ENCODE peak calls at places on chromosomes 5 and 9, in nine cellular contexts. Q is choroid plexus epithelial cell; N is lower leg skin; K is sigmoid colon; G is transverse colon; S is stomach; B is CD8-positive, alpha-beta T cell; O is PC-3; L is heart right ventricle. R is an unnamed sample.

GRCh38 chr5:73447234-73448071 is 1.1 kb downstream of the FOXD1 start:
- DNase-seq in Q (peak; percentile 78), N (no peak), K (no peak), G (peak; percentile 25), S (no peak), B (no peak), O (peak; percentile 38), L (no peak), R (no peak)

GRCh38 chr5:61802456-61802855 is 470.4 kb downstream of the ZSWIM6 start:
- DNase-seq in Q (no peak), N (no peak), K (no peak), G (no peak), S (no peak), B (no peak), O (no peak), L (no peak), R (no peak)

GRCh38 chr5:144404021-144404420 is 233.3 kb downstream of the KCTD16 start:
- DNase-seq in Q (no peak), N (no peak), K (no peak), G (no peak), S (no peak), B (no peak), O (no peak), L (no peak), R (no peak)

GRCh38 chr5:84642795-84643194 is 258.1 kb upstream of the EDIL3 start:
- DNase-seq in Q (peak; percentile 19), N (no peak), K (no peak), G (no peak), S (no peak), B (no peak), O (peak; percentile 67), L (no peak), R (no peak)

GRCh38 chr9:98501776-98502175 is 207.0 kb downstream of the GABBR2 start:
- DNase-seq in Q (no peak), N (no peak), K (no peak), G (no peak), S (no peak), B (no peak), O (no peak), L (no peak), R (no peak)

GRCh38 chr9:89888233-89888632 is 283.4 kb downstream of the GADD45G start:
- DNase-seq in Q (no peak), N (peak; percentile 28), K (no peak), G (no peak), S (no peak), B (no peak), O (no peak), L (no peak), R (no peak)

GRCh38 chr9:114016629-114017423 is 61.3 kb downstream of the AMBP start:
- DNase-seq in Q (no peak), N (peak; percentile 48), K (peak; percentile 54), G (no peak), S (peak; percentile 23), B (no peak), O (no peak), L (no peak), R (no peak)

GRCh38 chr9:86034863-86035734 is 64.3 kb downstream of the GOLM1 start:
- DNase-seq in Q (peak; percentile 74), N (no peak), K (no peak), G (peak; percentile 64), S (peak; percentile 64), B (no peak), O (peak; percentile 42), L (no peak), R (no peak)

DNA sequence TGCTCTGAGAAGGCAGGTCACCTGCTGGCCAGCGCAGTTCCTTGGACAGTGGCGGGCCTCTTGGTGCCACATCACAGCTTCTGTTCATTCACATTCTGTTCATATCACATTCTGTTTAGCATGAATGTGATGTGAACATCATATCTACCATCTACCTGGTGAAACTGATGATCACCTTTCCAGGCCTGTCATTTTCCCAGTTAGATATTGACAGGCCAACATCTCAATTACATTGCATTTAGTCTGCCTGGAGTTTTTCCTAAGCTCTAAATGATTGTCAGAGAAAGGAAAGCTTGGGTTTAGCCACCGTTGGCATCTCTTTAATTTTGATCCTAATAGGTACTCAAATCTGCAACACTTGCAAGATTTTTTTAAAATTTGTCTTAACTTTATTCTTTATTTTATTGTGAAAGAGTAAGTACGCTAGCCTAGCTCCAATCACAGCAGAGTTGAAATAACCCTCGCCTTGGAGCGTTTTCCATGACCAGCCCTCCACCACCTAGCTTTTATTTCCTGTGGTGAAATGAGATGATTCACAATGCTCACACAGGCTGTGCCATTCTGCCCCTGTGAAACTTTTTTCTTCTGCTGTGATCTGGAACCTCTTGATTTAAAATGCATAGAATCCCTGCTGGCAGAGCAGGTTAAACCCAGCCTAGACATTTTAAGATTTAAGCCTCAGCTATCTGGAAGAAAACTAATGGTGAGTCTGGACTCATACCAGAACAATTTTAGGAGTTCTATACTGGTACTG is 225.0 kb downstream of the ESM1 start:
- DNase-seq in Q (peak; percentile 82), N (no peak), K (no peak), G (no peak), S (no peak), B (no peak), O (peak; percentile 38), L (no peak), R (peak; percentile 72)
- H3K4me3 ChIP-seq in Q (no peak overlapping the region), N (no peak overlapping the region), K (no peak overlapping the region), G (no peak overlapping the region), S (no peak overlapping the region), B (no peak overlapping the region), O (no peak overlapping the region), L (no peak overlapping the region), R (no peak overlapping the region)

GRCh38 chr5:95621839-95622629 is 2.1 kb downstream of the GPR150 start:
- DNase-seq in Q (no peak), N (no peak), K (no peak), G (peak; percentile 20), S (no peak), B (no peak), O (no peak), L (no peak), R (no peak)

GRCh38 chr5:95620870-95621838 is 1.3 kb downstream of the GPR150 start:
- DNase-seq in Q (peak; percentile 23), N (peak; percentile 86), K (no peak), G (peak; percentile 32), S (peak; percentile 49), B (peak; percentile 1), O (no peak), L (peak; percentile 44), R (no peak)

GRCh38 chr5:95619518-95620029 is 313 bp upstream of the GPR150 start:
- DNase-seq in Q (no peak), N (no peak), K (no peak), G (no peak), S (no peak), B (no peak), O (no peak), L (no peak), R (no peak)

GRCh38 chr5:95619096-95619495 is 791 bp upstream of the GPR150 start:
- DNase-seq in Q (peak; percentile 20), N (no peak), K (no peak), G (no peak), S (no peak), B (no peak), O (no peak), L (no peak), R (no peak)

DNA sequence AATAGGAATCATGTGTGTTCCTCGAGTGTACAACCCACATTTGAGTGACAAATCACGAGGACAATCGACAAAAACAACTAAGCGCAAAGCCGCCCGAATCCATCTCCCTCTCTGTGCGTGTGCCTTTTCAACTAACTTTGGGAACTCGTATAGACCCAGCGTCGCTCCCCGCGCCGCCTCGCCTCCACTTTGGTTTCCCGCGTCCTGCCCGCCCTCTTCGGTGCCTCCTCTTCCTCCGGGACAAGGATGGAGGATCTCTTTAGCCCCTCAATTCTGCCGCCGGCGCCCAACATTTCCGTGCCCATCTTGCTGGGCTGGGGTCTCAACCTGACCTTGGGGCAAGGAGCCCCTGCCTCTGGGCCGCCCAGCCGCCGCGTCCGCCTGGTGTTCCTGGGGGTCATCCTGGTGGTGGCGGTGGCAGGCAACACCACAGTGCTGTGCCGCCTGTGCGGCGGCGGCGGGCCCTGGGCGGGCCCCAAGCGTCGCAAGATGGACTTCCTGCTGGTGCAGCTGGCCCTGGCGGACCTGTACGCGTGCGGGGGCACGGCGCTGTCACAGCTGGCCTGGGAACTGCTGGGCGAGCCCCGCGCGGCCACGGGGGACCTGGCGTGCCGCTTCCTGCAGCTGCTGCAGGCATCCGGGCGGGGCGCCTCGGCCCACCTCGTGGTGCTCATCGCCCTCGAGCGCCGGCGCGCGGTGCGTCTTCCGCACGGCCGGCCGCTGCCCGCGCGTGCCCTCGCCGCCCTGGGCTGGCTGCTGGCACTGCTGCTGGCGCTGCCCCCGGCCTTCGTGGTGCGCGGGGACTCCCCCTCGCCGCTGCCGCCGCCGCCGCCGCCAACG is at the start of gene GPR150:
- DNase-seq in Q (peak; percentile 46), N (peak; percentile 89), K (peak; percentile 71), G (peak; percentile 71), S (peak; percentile 65), B (peak; percentile 32), O (peak; percentile 33), L (peak; percentile 56), R (no peak)
- TF ChIP-seq CTCF in Q (no peak), N (no peak), K (no peak), G (no peak), S (no peak), B (no peak), O (no peak), L (no peak), R (no peak)

GRCh38 chr9:13790055-13790454 is 510.6 kb upstream of the MPDZ start:
- DNase-seq in Q (no peak), N (no peak), K (no peak), G (no peak), S (no peak), B (no peak), O (no peak), L (no peak), R (no peak)

GRCh38 chr9:13791816-13792215 is 512.3 kb upstream of the MPDZ start:
- DNase-seq in Q (no peak), N (no peak), K (no peak), G (peak; percentile 59), S (no peak), B (no peak), O (no peak), L (no peak), R (no peak)

GRCh38 chr9:13786131-13786530 is 506.6 kb upstream of the MPDZ start:
- DNase-seq in Q (peak; percentile 46), N (no peak), K (no peak), G (no peak), S (no peak), B (no peak), O (no peak), L (peak; percentile 65), R (no peak)

DNA sequence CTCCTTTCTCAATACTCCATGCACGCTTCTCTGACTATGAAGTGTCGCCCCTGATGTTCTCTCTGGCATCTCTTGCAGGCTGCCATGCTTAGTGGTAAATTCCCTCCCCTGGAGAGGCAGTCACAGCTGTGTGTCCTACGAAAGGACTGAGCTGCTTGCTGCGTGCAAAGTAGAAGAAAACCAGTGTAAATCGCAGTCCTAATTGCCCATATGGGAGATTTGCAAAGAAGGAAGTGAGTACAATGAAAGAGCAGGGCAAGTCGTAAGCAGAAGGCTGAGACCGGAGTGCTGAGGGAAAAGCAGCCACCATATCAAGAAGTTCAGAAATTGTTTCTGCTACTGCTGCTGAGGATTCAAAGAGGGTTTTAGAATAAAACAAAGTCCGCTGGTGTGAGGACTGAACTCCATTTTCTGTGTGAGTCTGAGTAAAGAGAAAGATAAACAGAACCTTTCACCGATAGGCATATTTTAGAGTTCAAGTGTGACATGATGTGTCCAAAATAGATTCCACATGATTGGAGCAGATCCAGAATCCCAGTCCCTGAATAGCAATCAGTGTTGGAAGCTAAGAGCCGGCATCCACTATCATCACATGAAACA is 507.8 kb upstream of the MPDZ start:
- DNase-seq in Q (peak; percentile 56), N (no peak), K (no peak), G (no peak), S (no peak), B (no peak), O (no peak), L (no peak), R (no peak)
- H3K4me3 ChIP-seq in Q (peak overlapping the region; percentile 25), N (no peak overlapping the region), K (no peak overlapping the region), G (no peak overlapping the region), S (no peak overlapping the region), B (no peak overlapping the region), O (no peak overlapping the region), L (peak overlapping the region; percentile 41), R (no peak overlapping the region)

DNA sequence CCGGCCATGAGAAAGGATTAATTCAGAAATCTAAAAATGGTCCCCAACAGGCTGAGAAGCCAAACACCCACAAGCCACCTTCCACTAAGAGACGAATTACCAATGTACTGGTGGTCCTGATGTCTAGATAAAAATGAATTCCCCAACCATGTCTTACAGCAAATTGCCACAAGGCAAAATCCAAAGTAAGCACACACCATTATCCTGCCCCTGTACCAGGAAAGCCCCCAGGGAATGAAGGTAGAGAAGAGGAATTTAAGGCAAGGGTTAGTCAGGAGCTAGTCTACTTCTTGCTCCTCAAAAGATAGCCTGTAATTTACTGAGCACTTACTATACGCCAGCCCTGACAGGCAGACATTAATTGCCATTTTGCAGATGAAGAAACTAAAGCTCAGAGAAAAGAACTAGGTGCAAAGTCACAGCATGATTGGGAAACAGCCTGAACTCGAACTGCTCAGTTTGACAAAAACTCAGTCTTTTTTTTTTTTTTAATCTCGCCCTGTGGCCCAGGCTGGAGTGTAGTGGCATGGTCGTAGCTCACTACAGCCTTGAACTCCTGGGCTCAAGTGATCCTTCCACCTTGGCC is 64.3 kb downstream of the RAPGEF1 start:
- DNase-seq in Q (no peak), N (no peak), K (no peak), G (no peak), S (no peak), B (no peak), O (no peak), L (no peak), R (no peak)
- TF ChIP-seq CTCF in Q (no peak), N (no peak), K (no peak), G (no peak), S (no peak), B (no peak), O (no peak), L (no peak), R (no peak)